ENCODE peak calls at places on chromosomes 12 and 14, in five cellular contexts. A is A549, G is HepG2, N is H1, Q is K562. D is an unnamed sample.

GRCh38 chr12:118259079-118259478 is 113.6 kb downstream of the TAOK3 start:
- DNase-seq in N (no peak), G (no peak), A (no peak), Q (no peak), D (no peak)

GRCh38 chr12:12425616-12426015 is 68.7 kb downstream of the BORCS5 start:
- DNase-seq in A (no peak), N (no peak), G (no peak), Q (no peak), D (peak; percentile 78)

GRCh38 chr12:47216150-47216677 is 136.5 kb upstream of the AMIGO2 start:
- DNase-seq in Q (no peak), A (no peak), N (no peak), G (no peak), D (no peak)

GRCh38 chr12:19434538-19434937 is 4.8 kb upstream of the AEBP2 start:
- DNase-seq in N (no peak), A (no peak), Q (no peak), G (no peak), D (no peak)

GRCh38 chr12:97308576-97309198 is 153.9 kb upstream of the RMST start:
- DNase-seq in N (no peak), A (peak; percentile 5), G (peak; percentile 39), Q (peak; percentile 8), D (peak; percentile 77)

GRCh38 chr12:70744133-70744532 is 106.9 kb upstream of the PTPRB start:
- DNase-seq in G (no peak), A (no peak), N (no peak), Q (no peak), D (no peak)

GRCh38 chr14:104560586-104560945 is 19.0 kb upstream of the C14orf180 start:
- DNase-seq in N (no peak), A (no peak), Q (no peak), G (no peak), D (no peak)

GRCh38 chr14:81206115-81206514 is 14.6 kb downstream of the GTF2A1 start:
- DNase-seq in N (no peak), A (no peak), G (peak; percentile 3), Q (no peak), D (no peak)

GRCh38 chr12:74747305-74747704 is 209.7 kb downstream of the ATXN7L3B start:
- DNase-seq in N (no peak), G (no peak), Q (no peak), A (no peak), D (no peak)

GRCh38 chr12:123779551-123779950 is 17.4 kb downstream of the DNAH10 start:
- DNase-seq in N (no peak), Q (no peak), A (no peak), G (no peak), D (no peak)

GRCh38 chr14:73762375-73762822 is 48.2 kb upstream of the PNMA1 start:
- DNase-seq in G (no peak), A (no peak), Q (peak; percentile 42), N (no peak), D (no peak)

GRCh38 chr14:57961793-57962075 is 95.8 kb upstream of the SLC35F4 start:
- DNase-seq in Q (no peak), G (no peak), A (no peak), N (no peak), D (no peak)

GRCh38 chr14:52951730-52952481 is 1.1 kb upstream of the FERMT2 start:
- DNase-seq in G (peak; percentile 73), A (peak; percentile 79), N (no peak), Q (peak; percentile 18), D (peak; percentile 75)

GRCh38 chr12:85445060-85445938 is 165.3 kb downstream of the ALX1 start:
- DNase-seq in G (no peak), Q (no peak), A (no peak), N (no peak), D (no peak)
- H3K4me2 ChIP-seq in G (no peak overlapping the region), Q (no peak overlapping the region), A (peak overlapping the region; percentile 60), N (no peak overlapping the region), D (no peak overlapping the region)

DNA sequence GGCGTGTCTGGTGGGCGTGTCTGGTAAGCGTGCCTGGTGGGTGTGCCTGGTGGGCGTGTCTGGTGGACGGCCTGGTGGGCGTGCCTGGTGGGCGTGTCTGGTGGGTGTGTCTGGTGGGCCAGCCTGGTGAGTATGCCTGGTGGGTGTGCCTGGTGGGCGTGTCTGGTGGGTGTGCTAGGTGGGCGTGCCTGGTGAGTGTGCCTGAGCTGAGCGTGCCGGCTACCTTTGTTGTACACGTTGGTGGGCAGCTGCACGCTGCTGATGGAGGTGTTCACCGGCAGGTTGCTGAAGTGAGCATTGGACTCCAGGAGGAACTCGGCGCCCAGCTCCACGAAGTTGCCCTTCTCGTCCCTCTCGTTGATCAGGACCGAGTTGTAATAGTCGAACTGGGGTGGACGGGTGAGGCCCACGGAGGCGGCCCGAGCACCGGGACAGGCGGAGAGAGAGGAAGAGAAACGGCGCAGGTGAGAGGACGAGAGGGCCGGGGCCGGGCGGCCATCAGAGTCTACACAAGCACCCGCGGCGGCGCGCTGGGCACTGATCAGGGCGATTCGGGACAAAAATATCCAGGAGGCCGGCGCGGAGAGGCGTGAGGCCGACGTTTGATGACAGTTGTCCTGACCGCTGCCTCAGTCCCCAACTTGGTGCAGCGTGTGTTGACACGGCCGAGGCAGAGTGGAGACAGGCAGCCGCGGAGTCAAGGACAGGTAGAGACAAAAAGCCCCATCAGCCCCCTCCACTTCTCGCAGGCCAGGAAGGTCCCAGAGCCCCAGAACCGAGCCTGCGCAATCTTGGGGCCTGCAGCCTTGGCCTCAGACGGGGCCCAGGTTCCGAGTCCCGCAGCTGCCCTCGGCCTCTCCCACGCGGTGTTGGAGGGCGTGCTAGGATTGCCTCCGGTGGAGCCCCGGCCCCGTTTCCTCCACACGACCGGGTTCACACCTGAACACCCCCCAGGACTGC is 10.5 kb downstream of the CACNA2D4 start:
- DNase-seq in N (no peak), Q (peak; percentile 7), G (no peak), A (no peak), D (peak; percentile 6)
- TF ChIP-seq JUN in N (no peak), Q (no peak), G (no peak), A (no peak), D (no peak)

GRCh38 chr14:91369628-91370445 is 47.8 kb downstream of the CCDC88C start:
- DNase-seq in A (no peak), G (peak; percentile 59), N (no peak), Q (no peak), D (peak; percentile 82)
- H3K27ac ChIP-seq in A (no peak overlapping the region), G (peak overlapping the region; percentile 24), N (no peak overlapping the region), Q (no peak overlapping the region), D (peak overlapping the region; percentile 4)

DNA sequence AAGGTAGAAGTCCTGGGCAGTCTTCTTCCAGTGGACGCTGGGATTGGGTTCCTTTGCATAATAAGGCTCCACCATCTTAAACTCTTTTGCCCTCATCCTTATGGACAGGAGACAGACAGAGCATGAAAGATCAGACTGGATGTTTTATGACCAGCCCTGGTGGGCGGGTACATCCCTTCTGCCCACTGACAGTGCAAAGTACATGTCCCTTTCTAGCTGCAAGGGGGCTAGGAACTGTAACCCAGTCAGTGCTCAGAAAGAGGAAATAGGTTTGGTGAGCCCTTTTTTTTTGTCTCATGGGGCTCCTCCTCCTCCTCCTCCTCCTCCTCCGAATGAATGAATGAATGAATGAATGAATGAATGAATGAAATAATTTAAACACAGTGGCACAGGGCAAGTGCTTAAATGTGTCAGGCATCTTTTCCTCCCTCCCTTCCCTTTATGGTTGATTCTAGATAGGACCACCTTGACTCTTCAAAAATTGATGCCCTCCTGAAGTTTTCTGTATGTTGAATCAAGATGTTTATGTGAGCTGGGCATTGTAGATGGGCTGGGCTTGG is 36.4 kb upstream of the HNF1A start:
- DNase-seq in Q (no peak), A (no peak), G (no peak), N (no peak), D (no peak)
- H3K4me2 ChIP-seq in Q (no peak overlapping the region), A (no peak overlapping the region), G (peak overlapping the region; percentile 44), N (no peak overlapping the region), D (no peak overlapping the region)